ENCODE peak calls at places on chromosomes 2 and 18, in ten cellular contexts. O is sigmoid colon, W is transverse colon, N is A549, A is upper lobe of left lung, I is H1, J is stomach, L is ovary, Z is HepG2, H is K562. F is an unnamed sample.

GRCh38 chr2:159126653-159127052 is 158.2 kb downstream of the TANC1 start:
- DNase-seq in O (no peak), W (no peak), N (no peak), A (no peak), I (no peak), J (no peak), L (no peak), Z (no peak), H (no peak), F (no peak)

GRCh38 chr2:46179037-46179621 is 118.1 kb upstream of the EPAS1 start:
- DNase-seq in O (peak; percentile 90), W (peak; percentile 48), N (peak; percentile 26), A (peak; percentile 44), I (no peak), J (peak; percentile 33), L (peak; percentile 79), Z (no peak), H (peak; percentile 34), F (peak; percentile 57)

GRCh38 chr2:159228006-159228655 is 58.4 kb downstream of the WDSUB1 start:
- DNase-seq in O (no peak), W (no peak), N (no peak), A (no peak), I (peak; percentile 31), J (no peak), L (no peak), Z (no peak), H (no peak), F (no peak)

GRCh38 chr2:221549143-221549542 is 23.0 kb downstream of the EPHA4 start:
- DNase-seq in O (no peak), W (no peak), N (no peak), A (no peak), I (no peak), J (no peak), L (no peak), Z (no peak), H (no peak), F (no peak)

GRCh38 chr2:1611886-1612285 is 132.4 kb downstream of the PXDN start:
- DNase-seq in O (no peak), W (no peak), N (no peak), A (no peak), I (no peak), J (no peak), L (no peak), Z (no peak), H (no peak), F (no peak)

GRCh38 chr18:23828426-23828825 is 139.2 kb downstream of the LAMA3 start:
- DNase-seq in O (no peak), W (no peak), N (peak; percentile 72), A (peak; percentile 34), I (no peak), J (no peak), L (no peak), Z (peak; percentile 23), H (no peak), F (no peak)

GRCh38 chr2:217279571-217279970 is 419.7 kb upstream of the TNP1 start:
- DNase-seq in O (no peak), W (no peak), N (no peak), A (no peak), I (no peak), J (no peak), L (no peak), Z (no peak), H (no peak), F (no peak)

GRCh38 chr18:31102020-31102684 is at the start of gene DSC2:
- DNase-seq in O (no peak), W (peak; percentile 86), N (peak; percentile 14), A (peak; percentile 63), I (peak; percentile 79), J (peak; percentile 61), L (peak; percentile 36), Z (peak; percentile 61), H (peak; percentile 68), F (no peak)

GRCh38 chr18:77139619-77140018 is 7.0 kb upstream of the MBP start:
- DNase-seq in O (no peak), W (no peak), N (no peak), A (peak; percentile 24), I (no peak), J (no peak), L (no peak), Z (no peak), H (no peak), F (no peak)

GRCh38 chr18:77138270-77138669 is 5.7 kb upstream of the MBP start:
- DNase-seq in O (no peak), W (no peak), N (no peak), A (peak; percentile 65), I (no peak), J (peak; percentile 72), L (no peak), Z (no peak), H (no peak), F (no peak)

GRCh38 chr18:77136871-77137665 is 4.5 kb upstream of the MBP start:
- DNase-seq in O (no peak), W (no peak), N (no peak), A (no peak), I (no peak), J (no peak), L (no peak), Z (no peak), H (no peak), F (no peak)

GRCh38 chr18:77136076-77136718 is 3.6 kb upstream of the MBP start:
- DNase-seq in O (no peak), W (no peak), N (no peak), A (no peak), I (no peak), J (no peak), L (no peak), Z (no peak), H (no peak), F (no peak)

DNA sequence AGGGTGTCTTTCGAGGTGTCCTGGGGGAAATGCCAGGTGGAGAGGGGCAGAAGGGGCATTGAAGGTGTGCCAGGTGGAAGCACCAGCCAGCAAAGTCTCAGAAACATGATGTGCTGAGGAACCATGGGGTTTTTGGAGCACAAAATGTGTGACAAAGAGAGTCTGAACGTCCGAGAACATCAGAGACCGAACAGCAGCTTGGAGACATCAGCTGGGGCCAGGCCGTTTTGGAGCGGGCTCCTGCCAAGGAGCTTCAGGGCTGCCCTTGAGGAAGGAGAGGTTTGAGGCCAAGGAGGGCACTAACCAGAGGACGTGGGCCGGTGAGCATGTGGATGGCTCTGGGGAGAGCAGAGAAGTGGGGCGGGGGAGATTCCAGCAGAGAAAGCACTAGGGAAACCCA is 5.3 kb upstream of the MBP start:
- DNase-seq in O (no peak), W (no peak), N (no peak), A (peak; percentile 27), I (no peak), J (no peak), L (no peak), Z (no peak), H (no peak), F (no peak)
- H3K4me1 ChIP-seq in O (peaks cover 14% of the 10 kb centered on the region), W (peaks cover 2% of the 10 kb centered on the region), N (no peaks in the 10 kb centered on the region), A (peaks cover 22% of the 10 kb centered on the region), I (peaks cover 9% of the 10 kb centered on the region), J (peaks cover 31% of the 10 kb centered on the region), L (no peaks in the 10 kb centered on the region), Z (peaks cover 22% of the 10 kb centered on the region), H (no peaks in the 10 kb centered on the region), F (peaks cover 16% of the 10 kb centered on the region)

GRCh38 chr18:4986677-4987076 is 210.4 kb downstream of the AKAIN1 start:
- DNase-seq in O (no peak), W (no peak), N (no peak), A (no peak), I (no peak), J (no peak), L (no peak), Z (no peak), H (no peak), F (no peak)

GRCh38 chr18:4987452-4988405 is 209.3 kb downstream of the AKAIN1 start:
- DNase-seq in O (no peak), W (no peak), N (no peak), A (no peak), I (no peak), J (no peak), L (no peak), Z (no peak), H (no peak), F (no peak)
- TF ChIP-seq POLR2A in O (no peak), W (no peak), N (no peak), A (no peak), I (no peak), J (no peak), L (no peak), Z (no peak), H (no peak), F (no peak)

GRCh38 chr2:98729652-98730051 is 1.3 kb downstream of the MGAT4A start:
- DNase-seq in O (no peak), W (no peak), N (no peak), A (no peak), I (no peak), J (no peak), L (no peak), Z (no peak), H (no peak), F (no peak)

GRCh38 chr2:98730053-98730850 is 680 bp downstream of the MGAT4A start:
- DNase-seq in O (peak; percentile 75), W (peak; percentile 70), N (peak; percentile 10), A (peak; percentile 86), I (peak; percentile 62), J (peak; percentile 65), L (peak; percentile 46), Z (peak; percentile 59), H (no peak), F (peak; percentile 35)

GRCh38 chr2:98732430-98733051 is 1.6 kb upstream of the MGAT4A start:
- DNase-seq in O (no peak), W (no peak), N (no peak), A (no peak), I (no peak), J (no peak), L (no peak), Z (no peak), H (no peak), F (no peak)

GRCh38 chr2:98730851-98731708 is at the start of gene MGAT4A:
- DNase-seq in O (peak; percentile 90), W (peak; percentile 88), N (peak; percentile 41), A (peak; percentile 89), I (peak; percentile 75), J (peak; percentile 82), L (peak; percentile 76), Z (peak; percentile 69), H (peak; percentile 83), F (peak; percentile 27)

DNA sequence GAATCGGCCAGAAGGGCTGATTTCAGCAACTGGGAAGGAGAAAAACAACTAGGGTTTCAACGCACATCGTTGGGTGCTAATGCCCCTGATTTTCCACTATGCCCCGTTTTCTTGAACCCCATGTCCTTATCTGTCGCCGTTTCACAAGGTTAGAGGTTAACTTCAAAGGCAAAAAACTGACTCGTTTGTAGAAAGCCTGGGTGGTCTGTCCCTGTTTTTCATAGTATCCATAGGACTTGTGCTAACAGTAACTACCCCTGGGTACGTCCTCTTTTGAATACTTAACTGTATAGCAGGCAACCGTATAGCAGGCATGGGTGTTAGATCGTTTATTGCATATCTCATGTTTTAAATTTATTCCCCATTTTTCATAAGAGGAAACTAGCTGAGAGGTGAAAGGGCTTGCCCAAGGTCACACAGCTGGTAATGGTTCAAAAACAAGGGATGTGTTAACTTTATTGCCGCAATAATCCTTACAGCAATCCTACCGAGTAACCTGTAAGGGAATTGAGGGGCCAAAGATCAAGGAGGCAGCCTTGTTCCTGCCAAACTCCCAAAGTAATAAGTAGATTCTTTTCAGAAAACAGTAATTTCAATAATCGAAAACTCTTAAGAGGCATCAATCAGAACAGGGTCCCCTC is 897 bp upstream of the MGAT4A start:
- DNase-seq in O (no peak), W (peak; percentile 59), N (no peak), A (no peak), I (no peak), J (no peak), L (no peak), Z (peak; percentile 60), H (no peak), F (no peak)
- TF ChIP-seq EP300 in O (no peak), W (no peak), N (no peak), A (no peak), I (no peak), J (no peak), L (no peak), Z (no peak), H (no peak), F (no peak)

DNA sequence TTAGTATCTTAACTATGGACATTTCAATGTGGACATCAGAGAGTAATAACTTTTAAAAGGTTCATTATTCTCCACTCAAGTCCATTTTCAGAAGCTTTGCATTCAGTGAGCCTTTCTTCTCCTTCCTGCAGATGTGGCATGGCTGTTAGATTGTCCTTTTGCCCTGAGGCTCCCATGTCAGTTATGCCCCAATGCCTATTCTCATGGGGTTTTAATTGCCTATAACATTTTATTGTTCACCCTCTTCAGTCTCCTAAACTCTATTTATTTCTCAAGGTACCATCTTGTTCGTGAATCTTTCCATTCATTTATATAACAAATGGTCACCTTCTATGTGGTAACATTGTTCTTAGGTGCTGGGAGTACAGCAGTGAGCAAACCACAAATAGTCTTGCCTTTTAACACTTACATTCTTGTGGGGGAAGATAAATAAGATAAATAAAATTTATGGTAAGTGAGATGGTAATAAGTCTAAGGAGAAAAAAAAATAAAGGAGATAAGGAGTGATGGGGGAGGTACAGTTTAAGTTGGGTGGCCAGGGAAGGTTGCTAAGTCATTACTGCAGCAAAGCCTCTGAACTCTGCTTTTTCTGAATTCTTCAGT is 277.9 kb upstream of the SIX3 start:
- DNase-seq in O (no peak), W (no peak), N (no peak), A (no peak), I (no peak), J (no peak), L (no peak), Z (no peak), H (no peak), F (no peak)
- H3K4me1 ChIP-seq in O (no peaks in the 10 kb centered on the region), W (no peaks in the 10 kb centered on the region), N (no peaks in the 10 kb centered on the region), A (no peaks in the 10 kb centered on the region), I (no peaks in the 10 kb centered on the region), J (no peaks in the 10 kb centered on the region), L (no peaks in the 10 kb centered on the region), Z (no peaks in the 10 kb centered on the region), H (no peaks in the 10 kb centered on the region), F (no peaks in the 10 kb centered on the region)

F was measured in tibial nerve.